ENCODE peak calls at places on chromosomes 4 and X, in ten cellular contexts. One of them, this sample, is unnamed.

GRCh38 chrX:107851215-107851614 is 25.5 kb downstream of the MID2 start:
- DNase-seq in HL-60: no peak
- DNase-seq in left lung: no peak
- DNase-seq in dorsolateral prefrontal cortex: no peak
- DNase-seq in HepG2: no peak
- DNase-seq in fibroblast of lung: no peak
- DNase-seq in RWPE2: no peak
- DNase-seq in neural progenitor cell: no peak
- DNase-seq in sigmoid colon: no peak
- DNase-seq in lower lobe of right lung: no peak
- DNase-seq in this sample: no peak

GRCh38 chr4:101356928-101357327 is 9.6 kb upstream of the PPP3CA start:
- DNase-seq in HL-60: no peak
- DNase-seq in left lung: no peak
- DNase-seq in dorsolateral prefrontal cortex: no peak
- DNase-seq in HepG2: peak; percentile 67
- DNase-seq in fibroblast of lung: peak; percentile 81
- DNase-seq in RWPE2: peak; percentile 92
- DNase-seq in neural progenitor cell: no peak
- DNase-seq in sigmoid colon: no peak
- DNase-seq in lower lobe of right lung: no peak
- DNase-seq in this sample: peak; percentile 94

GRCh38 chr4:1202526-1203378 is 30.4 kb upstream of the SPON2 start:
- DNase-seq in HL-60: no peak
- DNase-seq in left lung: peak; percentile 65
- DNase-seq in dorsolateral prefrontal cortex: peak; percentile 11
- DNase-seq in HepG2: no peak
- DNase-seq in fibroblast of lung: no peak
- DNase-seq in RWPE2: peak; percentile 48
- DNase-seq in neural progenitor cell: no peak
- DNase-seq in sigmoid colon: peak; percentile 64
- DNase-seq in lower lobe of right lung: no peak
- DNase-seq in this sample: no peak

GRCh38 chrX:38968344-38968743 is 167.1 kb downstream of the MID1IP1 start:
- DNase-seq in HL-60: no peak
- DNase-seq in left lung: no peak
- DNase-seq in dorsolateral prefrontal cortex: no peak
- DNase-seq in HepG2: no peak
- DNase-seq in fibroblast of lung: peak; percentile 39
- DNase-seq in RWPE2: no peak
- DNase-seq in neural progenitor cell: no peak
- DNase-seq in sigmoid colon: no peak
- DNase-seq in lower lobe of right lung: no peak
- DNase-seq in this sample: no peak

GRCh38 chrX:156008915-156009314 is 11.4 kb downstream of the IL9R start:
- DNase-seq in HL-60: no peak
- DNase-seq in left lung: no peak
- DNase-seq in dorsolateral prefrontal cortex: no peak
- DNase-seq in HepG2: no peak
- DNase-seq in fibroblast of lung: no peak
- DNase-seq in RWPE2: no peak
- DNase-seq in neural progenitor cell: no peak
- DNase-seq in sigmoid colon: no peak
- DNase-seq in lower lobe of right lung: no peak
- DNase-seq in this sample: no peak

GRCh38 chr4:165207431-165208321 is at the start of gene KLHL2:
- DNase-seq in HL-60: peak; percentile 38
- DNase-seq in left lung: peak; percentile 97
- DNase-seq in dorsolateral prefrontal cortex: peak; percentile 60
- DNase-seq in HepG2: peak; percentile 49
- DNase-seq in fibroblast of lung: peak; percentile 77
- DNase-seq in RWPE2: peak; percentile 68
- DNase-seq in neural progenitor cell: peak; percentile 90
- DNase-seq in sigmoid colon: peak; percentile 88
- DNase-seq in lower lobe of right lung: peak; percentile 93
- DNase-seq in this sample: peak; percentile 26

GRCh38 chrX:103726477-103726876 is 15.8 kb downstream of the TMEM31 start:
- DNase-seq in HL-60: no peak
- DNase-seq in left lung: no peak
- DNase-seq in dorsolateral prefrontal cortex: no peak
- DNase-seq in HepG2: no peak
- DNase-seq in fibroblast of lung: no peak
- DNase-seq in RWPE2: no peak
- DNase-seq in neural progenitor cell: no peak
- DNase-seq in sigmoid colon: no peak
- DNase-seq in lower lobe of right lung: no peak
- DNase-seq in this sample: no peak

GRCh38 chr4:23970193-23970850 is 80.5 kb upstream of the PPARGC1A start:
- DNase-seq in HL-60: no peak
- DNase-seq in left lung: no peak
- DNase-seq in dorsolateral prefrontal cortex: no peak
- DNase-seq in HepG2: no peak
- DNase-seq in fibroblast of lung: peak; percentile 84
- DNase-seq in RWPE2: no peak
- DNase-seq in neural progenitor cell: no peak
- DNase-seq in sigmoid colon: no peak
- DNase-seq in lower lobe of right lung: no peak
- DNase-seq in this sample: no peak

GRCh38 chrX:13401724-13402123 is 81.9 kb upstream of the ATXN3L start:
- DNase-seq in HL-60: no peak
- DNase-seq in left lung: no peak
- DNase-seq in dorsolateral prefrontal cortex: no peak
- DNase-seq in HepG2: no peak
- DNase-seq in fibroblast of lung: no peak
- DNase-seq in RWPE2: no peak
- DNase-seq in neural progenitor cell: no peak
- DNase-seq in sigmoid colon: no peak
- DNase-seq in lower lobe of right lung: no peak
- DNase-seq in this sample: no peak

GRCh38 chrX:16953606-16954211 is 7.3 kb downstream of the REPS2 start:
- DNase-seq in HL-60: no peak
- DNase-seq in left lung: no peak
- DNase-seq in dorsolateral prefrontal cortex: no peak
- DNase-seq in HepG2: no peak
- DNase-seq in fibroblast of lung: peak; percentile 17
- DNase-seq in RWPE2: no peak
- DNase-seq in neural progenitor cell: no peak
- DNase-seq in sigmoid colon: no peak
- DNase-seq in lower lobe of right lung: no peak
- DNase-seq in this sample: no peak

GRCh38 chr4:27278615-27279014 is 418.0 kb downstream of the STIM2 start:
- DNase-seq in HL-60: no peak
- DNase-seq in left lung: no peak
- DNase-seq in dorsolateral prefrontal cortex: no peak
- DNase-seq in HepG2: peak; percentile 4
- DNase-seq in fibroblast of lung: peak; percentile 6
- DNase-seq in RWPE2: no peak
- DNase-seq in neural progenitor cell: peak; percentile 81
- DNase-seq in sigmoid colon: no peak
- DNase-seq in lower lobe of right lung: no peak
- DNase-seq in this sample: no peak

GRCh38 chrX:38807873-38808272 is 6.6 kb downstream of the MID1IP1 start:
- DNase-seq in HL-60: no peak
- DNase-seq in left lung: no peak
- DNase-seq in dorsolateral prefrontal cortex: no peak
- DNase-seq in HepG2: no peak
- DNase-seq in fibroblast of lung: no peak
- DNase-seq in RWPE2: no peak
- DNase-seq in neural progenitor cell: no peak
- DNase-seq in sigmoid colon: no peak
- DNase-seq in lower lobe of right lung: no peak
- DNase-seq in this sample: no peak

DNA sequence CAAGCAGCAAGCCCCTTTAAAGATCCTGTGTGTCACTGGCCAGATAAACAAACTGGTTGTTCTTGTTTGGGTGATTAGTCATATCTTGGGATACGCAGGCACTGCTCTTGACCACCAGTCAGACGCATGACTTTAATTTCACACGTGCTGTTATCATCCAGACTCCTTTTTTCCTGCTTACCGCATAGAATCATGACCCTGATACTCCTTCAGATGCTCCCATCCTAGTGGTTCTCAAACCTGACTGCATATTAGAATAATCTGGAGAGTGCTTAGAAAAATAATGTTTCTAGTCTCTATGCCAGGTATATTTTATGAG is 78.8 kb downstream of the CLDN22 start:
- DNase-seq in HL-60: no peak
- DNase-seq in left lung: no peak
- DNase-seq in dorsolateral prefrontal cortex: no peak
- DNase-seq in HepG2: no peak
- DNase-seq in fibroblast of lung: peak; percentile 72
- DNase-seq in RWPE2: no peak
- DNase-seq in neural progenitor cell: no peak
- DNase-seq in sigmoid colon: no peak
- DNase-seq in lower lobe of right lung: no peak
- DNase-seq in this sample: peak; percentile 54
- H3K27ac ChIP-seq in HL-60: no peak overlapping the region
- H3K27ac ChIP-seq in left lung: no peak overlapping the region
- H3K27ac ChIP-seq in dorsolateral prefrontal cortex: peak overlapping the region; percentile 37
- H3K27ac ChIP-seq in HepG2: peak overlapping the region; percentile 70
- H3K27ac ChIP-seq in fibroblast of lung: no peak overlapping the region
- H3K27ac ChIP-seq in RWPE2: no peak overlapping the region
- H3K27ac ChIP-seq in neural progenitor cell: no peak overlapping the region
- H3K27ac ChIP-seq in sigmoid colon: no peak overlapping the region
- H3K27ac ChIP-seq in lower lobe of right lung: no peak overlapping the region
- H3K27ac ChIP-seq in this sample: no peak overlapping the region

GRCh38 chr4:2962614-2963184 is 507 bp downstream of the NOP14 start:
- DNase-seq in HL-60: no peak
- DNase-seq in left lung: no peak
- DNase-seq in dorsolateral prefrontal cortex: no peak
- DNase-seq in HepG2: peak; percentile 12
- DNase-seq in fibroblast of lung: peak; percentile 54
- DNase-seq in RWPE2: no peak
- DNase-seq in neural progenitor cell: peak; percentile 82
- DNase-seq in sigmoid colon: no peak
- DNase-seq in lower lobe of right lung: peak; percentile 68
- DNase-seq in this sample: no peak

GRCh38 chr4:2964077-2964471 is 703 bp downstream of the GRK4 start:
- DNase-seq in HL-60: no peak
- DNase-seq in left lung: no peak
- DNase-seq in dorsolateral prefrontal cortex: no peak
- DNase-seq in HepG2: no peak
- DNase-seq in fibroblast of lung: no peak
- DNase-seq in RWPE2: no peak
- DNase-seq in neural progenitor cell: peak; percentile 19
- DNase-seq in sigmoid colon: no peak
- DNase-seq in lower lobe of right lung: no peak
- DNase-seq in this sample: no peak

GRCh38 chr4:2962099-2962455 is 1.1 kb downstream of the NOP14 start:
- DNase-seq in HL-60: no peak
- DNase-seq in left lung: no peak
- DNase-seq in dorsolateral prefrontal cortex: no peak
- DNase-seq in HepG2: no peak
- DNase-seq in fibroblast of lung: no peak
- DNase-seq in RWPE2: no peak
- DNase-seq in neural progenitor cell: peak; percentile 36
- DNase-seq in sigmoid colon: no peak
- DNase-seq in lower lobe of right lung: no peak
- DNase-seq in this sample: no peak

GRCh38 chr4:2965262-2965661 is 1.9 kb downstream of the GRK4 start:
- DNase-seq in HL-60: no peak
- DNase-seq in left lung: no peak
- DNase-seq in dorsolateral prefrontal cortex: no peak
- DNase-seq in HepG2: no peak
- DNase-seq in fibroblast of lung: no peak
- DNase-seq in RWPE2: no peak
- DNase-seq in neural progenitor cell: no peak
- DNase-seq in sigmoid colon: no peak
- DNase-seq in lower lobe of right lung: no peak
- DNase-seq in this sample: no peak

DNA sequence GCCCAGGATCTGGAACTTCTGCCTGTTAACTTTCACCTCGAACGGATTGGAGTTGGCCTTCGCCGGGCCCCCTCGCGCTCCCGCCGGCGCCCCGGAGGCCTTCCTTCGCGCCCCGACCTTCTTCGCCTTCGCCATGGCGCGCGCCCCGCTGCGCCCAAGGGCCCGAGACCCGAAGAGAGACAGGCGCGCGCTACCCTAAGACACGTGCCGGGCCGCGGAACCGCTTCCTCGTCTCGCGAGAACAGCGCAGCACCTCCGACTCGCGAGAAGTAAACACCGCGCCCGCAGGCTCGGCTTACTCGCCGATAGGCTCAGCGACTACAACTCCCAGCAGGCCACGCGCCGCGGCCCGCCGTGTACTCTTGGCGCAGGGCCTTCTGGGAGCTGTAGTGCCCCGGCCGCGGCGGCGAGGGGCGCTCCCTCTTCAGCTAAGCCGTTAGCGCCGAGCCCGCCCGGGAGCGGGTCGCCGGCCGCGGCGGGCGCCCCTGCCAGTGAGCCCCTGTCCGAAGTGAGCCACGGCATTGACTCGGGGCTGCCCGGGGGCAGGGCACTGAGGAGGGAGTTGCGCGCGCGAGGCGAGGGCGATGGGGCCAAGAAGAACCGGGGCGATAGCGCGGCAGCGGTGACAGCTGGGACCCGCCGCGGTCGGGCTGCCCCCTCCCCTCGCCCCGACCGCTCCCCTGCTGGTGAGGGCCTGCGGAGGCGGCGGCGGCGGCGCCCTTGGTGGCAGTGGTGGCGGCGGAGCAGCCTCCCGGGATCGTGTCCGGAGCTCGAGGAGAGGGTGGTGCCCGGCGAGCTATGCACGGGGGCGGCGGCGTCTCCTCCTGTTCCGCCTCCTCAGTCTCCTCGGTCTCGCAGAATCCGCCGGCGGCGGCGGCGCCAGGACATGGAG is at the start of the genes GRK4 and NOP14:
- DNase-seq in HL-60: peak; percentile 97
- DNase-seq in left lung: peak; percentile 100
- DNase-seq in dorsolateral prefrontal cortex: peak; percentile 96
- DNase-seq in HepG2: peak; percentile 94
- DNase-seq in fibroblast of lung: peak; percentile 98
- DNase-seq in RWPE2: peak; percentile 98
- DNase-seq in neural progenitor cell: peak; percentile 100
- DNase-seq in sigmoid colon: peak; percentile 99
- DNase-seq in lower lobe of right lung: peak; percentile 100
- DNase-seq in this sample: peak; percentile 97
- TF ChIP-seq CTCF in HL-60: no peak
- TF ChIP-seq CTCF in left lung: peak; percentile 30
- TF ChIP-seq CTCF in dorsolateral prefrontal cortex: peak; percentile 65
- TF ChIP-seq CTCF in HepG2: peak; percentile 60
- TF ChIP-seq CTCF in fibroblast of lung: peak; percentile 6
- TF ChIP-seq CTCF in RWPE2: peak; percentile 9
- TF ChIP-seq CTCF in neural progenitor cell: peak; percentile 27
- TF ChIP-seq CTCF in sigmoid colon: peak; percentile 26
- TF ChIP-seq CTCF in lower lobe of right lung: peak; percentile 51
- TF ChIP-seq CTCF in this sample: peak; percentile 26

GRCh38 chr4:38733663-38734062 is 49.1 kb downstream of the TLR10 start:
- DNase-seq in HL-60: no peak
- DNase-seq in left lung: no peak
- DNase-seq in dorsolateral prefrontal cortex: no peak
- DNase-seq in HepG2: no peak
- DNase-seq in fibroblast of lung: no peak
- DNase-seq in RWPE2: no peak
- DNase-seq in neural progenitor cell: no peak
- DNase-seq in sigmoid colon: no peak
- DNase-seq in lower lobe of right lung: no peak
- DNase-seq in this sample: no peak
- H3K4me3 ChIP-seq in HL-60: no peak overlapping the region
- H3K4me3 ChIP-seq in left lung: no peak overlapping the region
- H3K4me3 ChIP-seq in dorsolateral prefrontal cortex: no peak overlapping the region
- H3K4me3 ChIP-seq in HepG2: no peak overlapping the region
- H3K4me3 ChIP-seq in fibroblast of lung: no peak overlapping the region
- H3K4me3 ChIP-seq in RWPE2: no peak overlapping the region
- H3K4me3 ChIP-seq in neural progenitor cell: no peak overlapping the region
- H3K4me3 ChIP-seq in sigmoid colon: no peak overlapping the region
- H3K4me3 ChIP-seq in lower lobe of right lung: no peak overlapping the region
- H3K4me3 ChIP-seq in this sample: no peak overlapping the region

GRCh38 chrX:4225086-4225485 is 511.6 kb upstream of the PRKX start:
- DNase-seq in HL-60: no peak
- DNase-seq in left lung: no peak
- DNase-seq in dorsolateral prefrontal cortex: no peak
- DNase-seq in HepG2: no peak
- DNase-seq in fibroblast of lung: no peak
- DNase-seq in RWPE2: no peak
- DNase-seq in neural progenitor cell: no peak
- DNase-seq in sigmoid colon: no peak
- DNase-seq in lower lobe of right lung: no peak
- DNase-seq in this sample: no peak
- H3K27ac ChIP-seq in HL-60: no peak overlapping the region
- H3K27ac ChIP-seq in left lung: no peak overlapping the region
- H3K27ac ChIP-seq in dorsolateral prefrontal cortex: no peak overlapping the region
- H3K27ac ChIP-seq in HepG2: no peak overlapping the region
- H3K27ac ChIP-seq in fibroblast of lung: no peak overlapping the region
- H3K27ac ChIP-seq in RWPE2: no peak overlapping the region
- H3K27ac ChIP-seq in neural progenitor cell: no peak overlapping the region
- H3K27ac ChIP-seq in sigmoid colon: no peak overlapping the region
- H3K27ac ChIP-seq in lower lobe of right lung: no peak overlapping the region
- H3K27ac ChIP-seq in this sample: no peak overlapping the region

This sample was measured in AG04450.